ENCODE peak calls at places on chromosomes 2 and 18, in four cellular contexts. D is substantia nigra, L is H9, P is body of pancreas. Z is an unnamed sample.

GRCh38 chr18:50527636-50528307 is 32.1 kb upstream of the MAPK4 start:
- DNase-seq in D (peak), L (no peak), P (peak), Z (no peak)

GRCh38 chr2:200253631-200254030 is 52.9 kb upstream of the SPATS2L start:
- DNase-seq in D (no peak), L (no peak), P (peak), Z (no peak)

GRCh38 chr2:3986063-3986462 is 282.7 kb downstream of the DCDC2C start:
- DNase-seq in D (no peak), L (no peak), P (no peak), Z (no peak)

GRCh38 chr2:65420712-65421431 is 11.5 kb downstream of the SPRED2 start:
- DNase-seq in D (no peak), L (no peak), P (no peak), Z (no peak)

GRCh38 chr2:31398881-31399280 is 15.7 kb downstream of the XDH start:
- DNase-seq in D (no peak), L (no peak), P (no peak), Z (no peak)

GRCh38 chr18:75081486-75081885 is 127.5 kb downstream of the PTGR3 start:
- DNase-seq in D (no peak), L (no peak), P (no peak), Z (no peak)

GRCh38 chr18:67260841-67261240 is 255.7 kb downstream of the DSEL start:
- DNase-seq in D (no peak), L (no peak), P (no peak), Z (no peak)

GRCh38 chr2:239026711-239027430 is 179.0 kb downstream of the TWIST2 start:
- DNase-seq in D (no peak), L (peak), P (no peak), Z (no peak)

GRCh38 chr2:128395640-128396499 is 77.2 kb upstream of the HS6ST1 start:
- DNase-seq in D (no peak), L (no peak), P (no peak), Z (no peak)

GRCh38 chr2:219689676-219690628 is 62.5 kb downstream of the SLC4A3 start:
- DNase-seq in D (peak), L (peak), P (peak), Z (peak)

GRCh38 chr2:62293490-62294212 is 97.7 kb downstream of the B3GNT2 start:
- DNase-seq in D (peak), L (peak), P (peak), Z (no peak)

GRCh38 chr2:241122376-241123002 is 20.4 kb upstream of the MTERF4 start:
- DNase-seq in D (no peak), L (no peak), P (no peak), Z (no peak)

GRCh38 chr2:120738786-120739771 is 3.4 kb downstream of the GLI2 start:
- DNase-seq in D (no peak), L (peak), P (no peak), Z (no peak)

GRCh38 chr2:56357655-56358295 is 174.0 kb downstream of the CCDC85A start:
- DNase-seq in D (peak), L (no peak), P (no peak), Z (no peak)

GRCh38 chr2:28951910-28952805 is 28.9 kb upstream of the TOGARAM2 start:
- DNase-seq in D (no peak), L (no peak), P (no peak), Z (no peak)

GRCh38 chr2:172698041-172698863 is 37.4 kb upstream of the RAPGEF4 start:
- DNase-seq in D (no peak), L (no peak), P (no peak), Z (no peak)

GRCh38 chr2:85954918-85955420 is 66.2 kb upstream of the ST3GAL5 start:
- DNase-seq in D (no peak), L (no peak), P (peak), Z (no peak)

GRCh38 chr18:555705-556402 is 24.3 kb upstream of the CETN1 start:
- DNase-seq in D (no peak), L (no peak), P (no peak), Z (no peak)

GRCh38 chr18:9403795-9404564 is 69.4 kb downstream of the TWSG1 start:
- DNase-seq in D (no peak), L (peak), P (no peak), Z (no peak)

GRCh38 chr2:178843688-178844087 is 36.5 kb upstream of the TTN start:
- DNase-seq in D (no peak), L (no peak), P (no peak), Z (no peak)

GRCh38 chr2:218169757-218170546 is 3.2 kb upstream of the CXCR1 start:
- DNase-seq in D (no peak), L (no peak), P (no peak), Z (no peak)

GRCh38 chr2:30757737-30758136 is 49.5 kb downstream of the CAPN13 start:
- DNase-seq in D (no peak), L (no peak), P (no peak), Z (no peak)

GRCh38 chr2:199692489-199692888 is 158.5 kb downstream of the FTCDNL1 start:
- DNase-seq in D (peak), L (no peak), P (peak), Z (no peak)

GRCh38 chr18:55097406-55098170 is 138.3 kb upstream of the CCDC68 start:
- DNase-seq in D (no peak), L (no peak), P (no peak), Z (no peak)

GRCh38 chr2:228853151-228853550 is 417.9 kb downstream of the PID1 start:
- DNase-seq in D (no peak), L (peak), P (no peak), Z (no peak)

GRCh38 chr2:36912692-36913091 is 53.6 kb downstream of the STRN start:
- DNase-seq in D (no peak), L (no peak), P (no peak), Z (no peak)

GRCh38 chr2:9106338-9107167 is 100.1 kb upstream of the ASAP2 start:
- DNase-seq in D (no peak), L (no peak), P (no peak), Z (no peak)

GRCh38 chr2:9109871-9110270 is 96.7 kb upstream of the ASAP2 start:
- DNase-seq in D (no peak), L (no peak), P (no peak), Z (no peak)

GRCh38 chr2:9107168-9108025 is 99.2 kb upstream of the ASAP2 start:
- DNase-seq in D (no peak), L (no peak), P (no peak), Z (no peak)

GRCh38 chr2:9110346-9110884 is 96.2 kb upstream of the ASAP2 start:
- DNase-seq in D (no peak), L (peak), P (no peak), Z (no peak)

GRCh38 chr2:9108210-9108967 is 98.2 kb upstream of the ASAP2 start:
- DNase-seq in D (no peak), L (no peak), P (no peak), Z (no peak)
- H3K27ac ChIP-seq in D (no peak), L (no peak), P (no peak), Z (no peak)

GRCh38 chr18:21168880-21169279 is 57.3 kb upstream of the ROCK1 start:
- DNase-seq in D (no peak), L (no peak), P (no peak), Z (no peak)
- H3K27ac ChIP-seq in D (no peak), L (no peak), P (no peak), Z (no peak)

GRCh38 chr18:79980585-79980984 is 7.8 kb downstream of the TXNL4A start:
- DNase-seq in D (no peak), L (no peak), P (no peak), Z (no peak)

GRCh38 chr18:79982736-79983135 is 5.6 kb downstream of the TXNL4A start:
- DNase-seq in D (peak), L (no peak), P (no peak), Z (no peak)

GRCh38 chr18:79985172-79985571 is 3.2 kb downstream of the TXNL4A start:
- DNase-seq in D (no peak), L (no peak), P (no peak), Z (no peak)

GRCh38 chr18:79983793-79984192 is 4.6 kb downstream of the TXNL4A start:
- DNase-seq in D (no peak), L (no peak), P (no peak), Z (no peak)

GRCh38 chr18:79983253-79983652 is 5.1 kb downstream of the TXNL4A start:
- DNase-seq in D (no peak), L (no peak), P (no peak), Z (no peak)
- H3K27ac ChIP-seq in D (peak), L (no peak), P (peak), Z (no peak)

GRCh38 chr2:20516646-20517341 is 69.9 kb downstream of the RHOB start:
- DNase-seq in D (peak), L (no peak), P (no peak), Z (no peak)
- H3K27ac ChIP-seq in D (peak), L (no peak), P (peak), Z (no peak)

DNA sequence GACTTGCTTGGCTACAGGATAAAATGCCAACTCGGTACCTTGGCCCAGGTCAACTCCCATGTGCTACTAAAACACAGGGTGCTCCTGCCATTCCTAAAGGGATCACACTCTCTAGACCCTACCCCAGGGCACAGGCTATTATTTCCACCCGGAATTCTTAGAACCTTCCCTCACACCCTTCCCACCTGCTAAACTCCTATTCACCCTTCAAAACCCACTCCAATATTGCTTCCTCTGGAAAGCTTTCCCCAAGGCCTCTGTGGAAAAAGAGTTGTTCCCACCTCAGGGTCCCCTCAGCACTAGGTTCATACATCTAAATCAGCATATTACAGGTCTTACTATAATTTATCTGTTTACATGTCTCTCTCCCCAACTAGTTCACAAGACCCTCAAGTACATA is 75.0 kb upstream of the TANC1 start:
- DNase-seq in D (no peak), L (no peak), P (no peak), Z (no peak)
- H3K27ac ChIP-seq in D (no peak), L (no peak), P (no peak), Z (no peak)

DNA sequence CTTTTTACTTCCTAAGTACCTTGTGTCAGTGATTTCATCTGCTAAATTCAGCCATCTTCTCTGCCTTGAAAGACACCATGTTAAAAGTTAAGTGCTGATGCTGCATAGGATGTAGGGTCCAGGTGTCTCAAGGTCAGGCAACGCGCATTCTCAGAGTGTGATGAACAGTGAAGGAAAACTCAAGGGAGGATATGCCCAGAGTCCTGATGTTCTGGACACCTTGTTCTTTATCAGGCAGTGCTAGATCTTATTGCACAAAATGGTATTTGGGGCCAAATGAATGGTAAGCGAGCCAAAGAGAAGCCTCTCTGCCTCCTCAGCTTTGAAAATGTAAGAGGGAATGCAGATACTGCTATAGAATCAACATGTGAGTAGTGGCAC is 87.0 kb upstream of the RANBP2 start:
- DNase-seq in D (no peak), L (no peak), P (no peak), Z (no peak)
- H3K27ac ChIP-seq in D (no peak), L (no peak), P (peak), Z (no peak)

GRCh38 chr2:231597627-231598026 is 5.0 kb downstream of the TEX44 start:
- DNase-seq in D (no peak), L (no peak), P (no peak), Z (no peak)
- H3K27ac ChIP-seq in D (peak), L (no peak), P (no peak), Z (no peak)

GRCh38 chr2:64287321-64287720 is 143.1 kb upstream of the PELI1 start:
- DNase-seq in D (no peak), L (no peak), P (no peak), Z (no peak)

GRCh38 chr2:64288321-64288931 is 144.2 kb upstream of the PELI1 start:
- DNase-seq in D (no peak), L (no peak), P (no peak), Z (no peak)

GRCh38 chr2:64284751-64285150 is 140.5 kb upstream of the PELI1 start:
- DNase-seq in D (peak), L (no peak), P (no peak), Z (no peak)

GRCh38 chr2:64283015-64283570 is 138.9 kb upstream of the PELI1 start:
- DNase-seq in D (no peak), L (no peak), P (no peak), Z (no peak)

DNA sequence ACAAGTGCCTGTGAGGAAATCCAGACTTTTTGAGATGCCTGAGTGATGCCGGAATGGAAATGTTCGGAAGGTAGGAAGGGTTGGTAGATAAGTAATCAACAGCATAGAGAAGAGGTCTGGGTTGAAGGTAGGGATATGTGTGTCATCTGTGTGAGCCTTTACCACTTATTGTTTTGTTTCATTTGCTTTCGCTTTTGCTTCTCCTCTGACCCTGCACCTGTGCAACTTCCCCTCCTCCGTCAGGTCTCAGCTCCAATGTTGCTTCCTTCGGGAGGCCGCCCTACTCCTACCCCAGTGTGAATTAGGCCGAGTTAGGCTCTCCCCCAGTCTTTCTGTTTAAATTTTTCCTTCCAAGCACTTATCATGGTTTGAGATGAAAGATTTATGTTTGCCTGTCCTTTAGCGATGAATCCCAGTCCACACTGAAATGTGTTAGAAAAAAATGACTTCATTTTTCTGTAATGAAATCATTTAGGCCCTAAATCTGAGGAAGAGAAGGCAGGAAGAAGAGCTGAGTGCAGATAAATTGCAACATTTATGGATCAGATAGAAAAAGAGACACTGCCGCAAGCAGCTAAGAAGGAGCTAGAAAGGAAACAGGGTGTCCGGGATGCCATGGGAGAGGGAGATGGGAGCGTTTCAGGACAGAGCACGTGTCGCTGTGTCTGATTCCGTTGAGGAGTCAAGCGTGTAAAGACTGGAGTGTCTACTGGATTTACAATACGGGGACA is 139.6 kb upstream of the PELI1 start:
- DNase-seq in D (no peak), L (no peak), P (no peak), Z (peak)
- H3K27ac ChIP-seq in D (no peak), L (no peak), P (no peak), Z (peak)